ENCODE peak calls at places on chromosomes 3 and 15, in five cellular contexts. B is NT2/D1; L is CD4-positive, CD25-positive, alpha-beta regulatory T cell; N is neuronal stem cell; K is GM23248. S is an unnamed sample. For H3K27me3 and H3K4me1, the result is how much of the 10 kb centered on the place peaks cover.

GRCh38 chr15:64845826-64846225 is 4.1 kb downstream of the PLEKHO2 start:
- DNase-seq in B (no peak), L (no peak), N (no peak), K (no peak), S (no peak)

GRCh38 chr3:33047842-33048834 is 48.8 kb downstream of the GLB1 start:
- DNase-seq in B (no peak), L (peak), N (no peak), K (no peak), S (no peak)

GRCh38 chr3:183116051-183116614 is 16.8 kb upstream of the MCCC1 start:
- DNase-seq in B (peak), L (peak), N (peak), K (no peak), S (peak)

GRCh38 chr3:5004319-5005152 is 25.3 kb downstream of the BHLHE40 start:
- DNase-seq in B (no peak), L (no peak), N (no peak), K (no peak), S (no peak)

GRCh38 chr15:101358895-101359294 is 63.8 kb upstream of the SNRPA1 start:
- DNase-seq in B (no peak), L (no peak), N (no peak), K (peak), S (no peak)

GRCh38 chr3:120369000-120369399 is 19.8 kb upstream of the LRRC58 start:
- DNase-seq in B (no peak), L (no peak), N (no peak), K (no peak), S (no peak)

GRCh38 chr3:194166682-194167479 is 30.9 kb downstream of the HES1 start:
- DNase-seq in B (no peak), L (no peak), N (no peak), K (peak), S (peak)

GRCh38 chr15:70156781-70157261 is 59.1 kb upstream of the TLE3 start:
- DNase-seq in B (no peak), L (no peak), N (no peak), K (peak), S (no peak)

GRCh38 chr3:123831420-123831819 is 52.7 kb downstream of the MYLK start:
- DNase-seq in B (no peak), L (no peak), N (no peak), K (no peak), S (no peak)

GRCh38 chr3:32323605-32324004 is 68.0 kb upstream of the CMTM7 start:
- DNase-seq in B (no peak), L (no peak), N (no peak), K (no peak), S (no peak)

GRCh38 chr3:40971191-40972168 is 227.8 kb upstream of the CTNNB1 start:
- DNase-seq in B (no peak), L (no peak), N (no peak), K (peak), S (no peak)

GRCh38 chr3:127484601-127485388 is 105.7 kb downstream of the TPRA1 start:
- DNase-seq in B (no peak), L (no peak), N (no peak), K (peak), S (no peak)

DNA sequence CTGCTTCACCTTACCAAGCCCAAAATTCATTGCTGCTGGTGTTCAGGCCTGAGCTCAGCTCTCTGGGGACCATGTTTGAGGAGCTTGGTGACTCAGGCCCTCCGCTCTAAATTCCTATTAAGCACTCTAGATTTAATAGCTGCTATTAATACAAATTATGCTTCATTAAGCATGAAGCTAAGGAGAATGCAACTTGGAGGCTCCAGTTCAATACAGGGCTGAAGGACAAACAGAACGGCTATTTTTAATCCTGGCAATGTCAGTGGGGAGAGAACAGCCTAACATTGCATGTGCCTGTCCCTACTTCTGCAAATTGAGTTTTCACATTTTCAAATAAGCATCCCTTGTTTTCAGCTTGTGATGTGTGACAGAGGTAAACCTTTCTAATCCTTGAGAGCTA is 80.1 kb upstream of the TRIM42 start:
- DNase-seq in B (no peak), L (no peak), N (no peak), K (no peak), S (no peak)
- H3K27me3 ChIP-seq in B (under half), L (under half), N (under half), K (under half), S (under half)

DNA sequence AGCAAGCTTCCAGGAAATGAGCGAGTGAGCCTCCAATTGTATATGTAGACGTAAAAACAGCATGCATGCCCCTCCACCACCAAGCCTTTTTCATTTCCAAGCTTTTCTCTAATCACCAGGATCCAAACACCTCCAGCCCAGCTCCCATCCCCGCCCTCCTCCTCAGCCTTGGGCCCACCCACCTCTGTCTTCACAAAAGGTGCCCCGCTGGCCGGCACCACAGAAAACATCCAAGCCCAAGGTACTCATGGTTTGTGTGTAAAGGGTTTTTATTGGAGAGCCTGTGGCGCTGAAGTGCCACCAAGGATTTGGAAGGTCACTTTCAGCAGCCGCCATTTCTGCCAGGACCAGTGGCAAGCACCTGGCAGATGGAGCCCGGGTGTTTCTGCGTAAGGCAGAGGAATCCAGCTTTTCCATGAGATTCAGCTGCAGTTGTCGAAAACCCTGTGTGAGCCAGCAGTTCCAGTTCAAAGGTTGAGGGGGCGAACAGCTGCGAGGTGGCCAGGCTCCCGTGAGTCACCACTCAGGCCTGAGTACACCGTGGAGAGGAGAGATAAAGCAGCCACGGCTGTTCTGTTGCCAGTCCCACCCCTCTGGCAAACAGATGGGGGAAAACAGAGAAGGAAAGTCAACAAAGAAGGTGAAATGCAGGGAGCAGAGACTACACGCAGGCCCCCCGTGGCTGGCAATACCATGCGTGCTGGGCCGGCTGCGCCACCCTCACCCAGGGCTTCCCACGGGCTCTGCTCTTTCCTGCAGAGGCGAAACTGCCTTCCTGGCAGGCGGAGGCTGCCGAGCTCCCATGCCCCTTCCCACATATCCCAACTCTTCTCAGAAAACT is 38.2 kb downstream of the FAM174B start:
- DNase-seq in B (no peak), L (no peak), N (no peak), K (peak), S (no peak)
- H3K4me1 ChIP-seq in B (under half), L (under half), N (under half), K (under half), S (under half)

DNA sequence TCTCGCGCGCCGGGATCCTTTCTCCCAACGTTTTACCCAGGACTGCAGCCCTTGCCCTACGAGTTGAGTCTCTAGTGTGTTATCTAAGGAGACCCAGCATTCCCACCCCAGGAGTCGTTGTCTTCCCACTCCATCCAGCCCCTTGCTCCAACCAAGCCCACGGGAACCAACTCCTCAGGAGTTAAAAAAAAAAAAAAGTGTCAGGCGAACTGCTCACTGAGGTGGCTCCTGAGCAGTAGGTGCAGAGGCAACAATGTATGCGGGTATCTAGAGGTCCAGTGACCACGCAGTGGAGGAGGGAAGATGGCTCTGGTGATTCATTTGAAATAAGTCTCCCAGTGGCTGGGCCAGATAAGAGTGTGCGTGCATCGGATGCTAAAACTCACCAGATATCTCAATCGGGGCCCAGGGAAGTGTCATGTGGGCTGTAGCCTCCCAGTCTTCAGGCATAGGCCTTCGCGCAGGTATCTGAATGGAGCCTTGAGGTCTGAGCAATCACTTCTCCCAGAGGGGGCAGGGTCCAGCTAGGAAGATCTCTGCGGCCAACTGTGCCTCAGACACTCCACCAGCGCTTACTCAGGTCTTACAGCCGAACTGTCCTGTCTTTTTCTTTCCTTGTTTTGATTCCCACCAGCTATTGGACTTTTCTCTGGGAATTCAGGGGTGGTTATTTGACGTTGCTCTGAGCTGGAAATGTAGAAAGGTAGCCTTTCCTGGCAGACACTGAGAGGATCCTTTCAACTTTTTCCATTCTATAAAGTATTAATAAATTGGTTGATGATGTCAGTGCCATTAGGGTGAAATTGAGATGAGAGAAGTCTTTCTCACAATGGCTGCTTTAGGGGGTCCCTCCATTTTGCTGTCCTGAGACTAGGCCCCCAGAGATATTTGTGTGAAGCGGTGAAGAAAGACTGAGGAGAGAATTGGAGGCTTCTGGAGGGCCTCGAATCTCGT is 21.0 kb downstream of the ZIC4 start:
- DNase-seq in B (no peak), L (no peak), N (no peak), K (no peak), S (no peak)
- H3K27me3 ChIP-seq in B (half or more), L (half or more), N (half or more), K (under half), S (under half)

DNA sequence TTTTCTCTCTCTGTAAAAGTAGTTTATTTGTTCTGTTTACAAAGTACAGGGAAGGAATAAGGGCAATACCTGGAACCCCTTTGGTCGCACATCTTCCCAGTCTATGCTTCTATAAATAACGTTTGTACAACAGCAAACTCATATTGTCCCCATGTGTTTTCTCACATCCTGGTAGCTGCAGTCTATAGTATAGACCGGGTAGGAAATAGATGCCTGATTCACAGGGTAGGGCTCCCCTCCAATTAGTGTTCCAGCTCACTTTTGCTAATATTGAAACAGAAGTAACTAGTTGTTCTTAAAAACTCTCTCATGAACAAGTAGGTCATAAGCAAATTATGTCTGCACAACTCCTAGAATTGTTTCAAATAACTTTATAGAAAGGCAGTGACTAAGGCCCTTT is 17.7 kb downstream of the ATG7 start:
- DNase-seq in B (no peak), L (no peak), N (no peak), K (peak), S (no peak)
- H3K4me1 ChIP-seq in B (under half), L (under half), N (under half), K (half or more), S (under half)